ENCODE peak calls at places on chromosomes 6 and 20, in eight cellular contexts. One of them, this sample, is unnamed. For H3K36me3, the result is how much of the 10 kb centered on the place peaks cover.

GRCh38 chr6:148905901-148906300 is 159.1 kb downstream of the UST start:
- DNase-seq in bronchial epithelial cell: no peak
- DNase-seq in BJ: no peak
- DNase-seq in cardiac muscle cell: no peak
- DNase-seq in neural progenitor cell: no peak
- DNase-seq in left ventricle myocardium inferior: no peak
- DNase-seq in body of pancreas: no peak
- DNase-seq in H7: no peak
- DNase-seq in this sample: no peak

GRCh38 chr6:33886673-33887144 is 82.9 kb upstream of the MLN start:
- DNase-seq in bronchial epithelial cell: peak
- DNase-seq in H7: no peak
- DNase-seq in cardiac muscle cell: peak
- DNase-seq in neural progenitor cell: no peak
- DNase-seq in body of pancreas: no peak
- DNase-seq in left ventricle myocardium inferior: peak
- DNase-seq in BJ: peak
- DNase-seq in this sample: no peak

GRCh38 chr6:89073014-89073620 is 7.4 kb upstream of the PNRC1 start:
- DNase-seq in H7: no peak
- DNase-seq in cardiac muscle cell: peak
- DNase-seq in bronchial epithelial cell: no peak
- DNase-seq in BJ: no peak
- DNase-seq in left ventricle myocardium inferior: no peak
- DNase-seq in neural progenitor cell: peak
- DNase-seq in body of pancreas: no peak
- DNase-seq in this sample: no peak

GRCh38 chr6:29696147-29697129 is 15.5 kb upstream of the ZFP57 start:
- DNase-seq in body of pancreas: no peak
- DNase-seq in BJ: no peak
- DNase-seq in bronchial epithelial cell: peak
- DNase-seq in neural progenitor cell: peak
- DNase-seq in left ventricle myocardium inferior: no peak
- DNase-seq in cardiac muscle cell: peak
- DNase-seq in H7: peak
- DNase-seq in this sample: no peak

GRCh38 chr6:41901882-41902519 is 6.8 kb upstream of the USP49 start:
- DNase-seq in neural progenitor cell: peak
- DNase-seq in bronchial epithelial cell: no peak
- DNase-seq in BJ: no peak
- DNase-seq in H7: peak
- DNase-seq in cardiac muscle cell: peak
- DNase-seq in body of pancreas: peak
- DNase-seq in left ventricle myocardium inferior: no peak
- DNase-seq in this sample: no peak

GRCh38 chr6:85865665-85866372 is 223.1 kb upstream of the SYNCRIP start:
- DNase-seq in left ventricle myocardium inferior: no peak
- DNase-seq in H7: peak
- DNase-seq in cardiac muscle cell: peak
- DNase-seq in BJ: no peak
- DNase-seq in body of pancreas: peak
- DNase-seq in bronchial epithelial cell: peak
- DNase-seq in neural progenitor cell: peak
- DNase-seq in this sample: peak

GRCh38 chr6:137864812-137865508 is 2.1 kb upstream of the TNFAIP3 start:
- DNase-seq in H7: peak
- DNase-seq in neural progenitor cell: peak
- DNase-seq in body of pancreas: no peak
- DNase-seq in left ventricle myocardium inferior: no peak
- DNase-seq in bronchial epithelial cell: no peak
- DNase-seq in cardiac muscle cell: no peak
- DNase-seq in BJ: no peak
- DNase-seq in this sample: no peak

GRCh38 chr20:61437280-61438206 is 185.5 kb downstream of the CDH4 start:
- DNase-seq in BJ: no peak
- DNase-seq in neural progenitor cell: peak
- DNase-seq in left ventricle myocardium inferior: peak
- DNase-seq in cardiac muscle cell: peak
- DNase-seq in H7: no peak
- DNase-seq in bronchial epithelial cell: peak
- DNase-seq in body of pancreas: no peak
- DNase-seq in this sample: no peak

GRCh38 chr6:43773981-43774775 is 4.2 kb downstream of the VEGFA start:
- DNase-seq in bronchial epithelial cell: no peak
- DNase-seq in BJ: no peak
- DNase-seq in cardiac muscle cell: no peak
- DNase-seq in left ventricle myocardium inferior: no peak
- DNase-seq in H7: no peak
- DNase-seq in neural progenitor cell: no peak
- DNase-seq in body of pancreas: no peak
- DNase-seq in this sample: no peak

GRCh38 chr6:54574671-54575070 is 266.4 kb downstream of the TINAG start:
- DNase-seq in body of pancreas: no peak
- DNase-seq in cardiac muscle cell: no peak
- DNase-seq in BJ: no peak
- DNase-seq in left ventricle myocardium inferior: no peak
- DNase-seq in bronchial epithelial cell: peak
- DNase-seq in H7: no peak
- DNase-seq in neural progenitor cell: no peak
- DNase-seq in this sample: no peak

GRCh38 chr6:83633609-83634008 is 75.3 kb downstream of the SNAP91 start:
- DNase-seq in body of pancreas: no peak
- DNase-seq in left ventricle myocardium inferior: no peak
- DNase-seq in BJ: no peak
- DNase-seq in bronchial epithelial cell: no peak
- DNase-seq in H7: no peak
- DNase-seq in neural progenitor cell: no peak
- DNase-seq in cardiac muscle cell: no peak
- DNase-seq in this sample: peak
- H3K36me3 ChIP-seq in body of pancreas: under half
- H3K36me3 ChIP-seq in left ventricle myocardium inferior: under half
- H3K36me3 ChIP-seq in BJ: under half
- H3K36me3 ChIP-seq in bronchial epithelial cell: under half
- H3K36me3 ChIP-seq in H7: under half
- H3K36me3 ChIP-seq in neural progenitor cell: under half
- H3K36me3 ChIP-seq in cardiac muscle cell: under half
- H3K36me3 ChIP-seq in this sample: under half

GRCh38 chr6:158063736-158064135 is 82.1 kb downstream of the SYNJ2 start:
- DNase-seq in H7: no peak
- DNase-seq in body of pancreas: no peak
- DNase-seq in neural progenitor cell: no peak
- DNase-seq in bronchial epithelial cell: no peak
- DNase-seq in cardiac muscle cell: no peak
- DNase-seq in left ventricle myocardium inferior: peak
- DNase-seq in BJ: no peak
- DNase-seq in this sample: no peak
- H3K36me3 ChIP-seq in H7: under half
- H3K36me3 ChIP-seq in body of pancreas: under half
- H3K36me3 ChIP-seq in neural progenitor cell: under half
- H3K36me3 ChIP-seq in bronchial epithelial cell: under half
- H3K36me3 ChIP-seq in cardiac muscle cell: under half
- H3K36me3 ChIP-seq in left ventricle myocardium inferior: half or more
- H3K36me3 ChIP-seq in BJ: under half
- H3K36me3 ChIP-seq in this sample: under half

GRCh38 chr20:44756011-44756688 is 10.5 kb downstream of the KCNK15 start:
- DNase-seq in bronchial epithelial cell: no peak
- DNase-seq in BJ: no peak
- DNase-seq in H7: peak
- DNase-seq in body of pancreas: no peak
- DNase-seq in neural progenitor cell: no peak
- DNase-seq in left ventricle myocardium inferior: no peak
- DNase-seq in cardiac muscle cell: no peak
- DNase-seq in this sample: no peak
- H3K36me3 ChIP-seq in bronchial epithelial cell: under half
- H3K36me3 ChIP-seq in BJ: under half
- H3K36me3 ChIP-seq in H7: under half
- H3K36me3 ChIP-seq in body of pancreas: under half
- H3K36me3 ChIP-seq in neural progenitor cell: under half
- H3K36me3 ChIP-seq in left ventricle myocardium inferior: under half
- H3K36me3 ChIP-seq in cardiac muscle cell: under half
- H3K36me3 ChIP-seq in this sample: under half

GRCh38 chr6:113953346-113953745 is 17.6 kb downstream of the HDAC2 start:
- DNase-seq in BJ: no peak
- DNase-seq in left ventricle myocardium inferior: no peak
- DNase-seq in neural progenitor cell: no peak
- DNase-seq in cardiac muscle cell: peak
- DNase-seq in bronchial epithelial cell: no peak
- DNase-seq in H7: no peak
- DNase-seq in body of pancreas: no peak
- DNase-seq in this sample: no peak

GRCh38 chr6:113944701-113945100 is 26.2 kb downstream of the HDAC2 start:
- DNase-seq in BJ: no peak
- DNase-seq in body of pancreas: no peak
- DNase-seq in neural progenitor cell: no peak
- DNase-seq in cardiac muscle cell: no peak
- DNase-seq in H7: no peak
- DNase-seq in bronchial epithelial cell: peak
- DNase-seq in left ventricle myocardium inferior: no peak
- DNase-seq in this sample: no peak

GRCh38 chr6:113954653-113955052 is 16.3 kb downstream of the HDAC2 start:
- DNase-seq in neural progenitor cell: no peak
- DNase-seq in left ventricle myocardium inferior: no peak
- DNase-seq in BJ: no peak
- DNase-seq in bronchial epithelial cell: no peak
- DNase-seq in cardiac muscle cell: no peak
- DNase-seq in body of pancreas: no peak
- DNase-seq in H7: no peak
- DNase-seq in this sample: no peak

DNA sequence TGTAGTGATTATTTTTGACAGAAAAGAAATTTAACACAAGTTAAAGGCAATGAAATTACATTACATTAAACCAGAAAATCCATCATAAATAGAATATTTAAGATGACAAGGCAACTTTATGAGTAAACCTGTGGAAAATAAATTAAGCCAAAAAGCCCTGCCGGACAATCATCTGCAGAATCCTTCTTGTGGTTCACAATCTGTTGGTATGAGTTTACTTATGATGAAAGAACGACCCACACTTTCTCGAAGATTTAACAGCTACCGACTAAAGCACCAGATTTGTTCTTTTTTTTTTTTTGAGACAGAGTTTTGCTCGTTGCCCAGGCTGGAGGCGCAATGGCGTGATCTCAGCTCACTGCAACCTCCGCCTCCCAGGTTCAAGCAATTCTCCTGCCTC is 21.4 kb downstream of the HDAC2 start:
- DNase-seq in BJ: no peak
- DNase-seq in neural progenitor cell: no peak
- DNase-seq in body of pancreas: no peak
- DNase-seq in left ventricle myocardium inferior: no peak
- DNase-seq in cardiac muscle cell: peak
- DNase-seq in bronchial epithelial cell: no peak
- DNase-seq in H7: no peak
- DNase-seq in this sample: no peak
- H3K36me3 ChIP-seq in BJ: under half
- H3K36me3 ChIP-seq in neural progenitor cell: half or more
- H3K36me3 ChIP-seq in body of pancreas: under half
- H3K36me3 ChIP-seq in left ventricle myocardium inferior: under half
- H3K36me3 ChIP-seq in cardiac muscle cell: under half
- H3K36me3 ChIP-seq in bronchial epithelial cell: under half
- H3K36me3 ChIP-seq in H7: under half
- H3K36me3 ChIP-seq in this sample: half or more